ENCODE peak calls at places on chromosomes 6 and 20, in nine cellular contexts. F, P, L, K, N, I, Y, W and U are unnamed samples.

GRCh38 chr20:57270204-57270937 is 3.9 kb upstream of the BMP7 start:
- DNase-seq in F (no peak), P (no peak), L (no peak), K (no peak), N (peak), I (no peak), Y (no peak), W (peak), U (no peak)

GRCh38 chr20:63128367-63128766 is 87.6 kb downstream of the YTHDF1 start:
- DNase-seq in F (no peak), P (peak), L (no peak), K (no peak), N (no peak), I (no peak), Y (no peak), W (no peak), U (no peak)

GRCh38 chr6:42781811-42782688 is at the start of gene BICRAL:
- DNase-seq in F (peak), P (peak), L (peak), K (peak), N (peak), I (peak), Y (peak), W (peak), U (peak)

GRCh38 chr6:11023032-11023431 is 21.1 kb downstream of the ELOVL2 start:
- DNase-seq in F (no peak), P (no peak), L (no peak), K (no peak), N (no peak), I (no peak), Y (no peak), W (no peak), U (no peak)

GRCh38 chr6:73608761-73609160 is 45.0 kb downstream of the SLC17A5 start:
- DNase-seq in F (no peak), P (no peak), L (no peak), K (no peak), N (no peak), I (no peak), Y (no peak), W (no peak), U (no peak)

GRCh38 chr6:80535914-80536565 is 429.6 kb downstream of the BCKDHB start:
- DNase-seq in F (peak), P (no peak), L (no peak), K (no peak), N (no peak), I (no peak), Y (no peak), W (no peak), U (no peak)

GRCh38 chr6:41283597-41283996 is 2.9 kb downstream of the TREM1 start:
- DNase-seq in F (no peak), P (no peak), L (no peak), K (no peak), N (no peak), I (no peak), Y (no peak), W (no peak), U (no peak)

GRCh38 chr6:78436335-78436734 is 431.0 kb upstream of the IRAK1BP1 start:
- DNase-seq in F (peak), P (no peak), L (no peak), K (no peak), N (peak), I (no peak), Y (no peak), W (peak), U (no peak)

GRCh38 chr6:84150680-84151079 is 76.8 kb downstream of the CEP162 start:
- DNase-seq in F (no peak), P (no peak), L (no peak), K (no peak), N (no peak), I (peak), Y (no peak), W (no peak), U (peak)

GRCh38 chr6:10256113-10256690 is 158.7 kb downstream of the TFAP2A start:
- DNase-seq in F (no peak), P (no peak), L (no peak), K (no peak), N (peak), I (peak), Y (no peak), W (peak), U (peak)

GRCh38 chr20:46588532-46589509 is 38.4 kb upstream of the OCSTAMP start:
- DNase-seq in F (no peak), P (no peak), L (no peak), K (no peak), N (no peak), I (peak), Y (no peak), W (no peak), U (no peak)

GRCh38 chr6:157235600-157236039 is 87.7 kb downstream of the TMEM242 start:
- DNase-seq in F (no peak), P (peak), L (no peak), K (peak), N (peak), I (peak), Y (peak), W (peak), U (no peak)

GRCh38 chr6:90485615-90486277 is 101.1 kb downstream of the MAP3K7 start:
- DNase-seq in F (no peak), P (no peak), L (no peak), K (no peak), N (no peak), I (no peak), Y (no peak), W (no peak), U (no peak)

GRCh38 chr20:10919549-10920140 is 245.8 kb upstream of the JAG1 start:
- DNase-seq in F (no peak), P (peak), L (no peak), K (no peak), N (no peak), I (no peak), Y (no peak), W (no peak), U (no peak)

GRCh38 chr6:15066433-15067337 is 179.2 kb upstream of the JARID2 start:
- DNase-seq in F (peak), P (peak), L (no peak), K (peak), N (no peak), I (no peak), Y (no peak), W (no peak), U (no peak)

GRCh38 chr20:51656726-51657260 is 111.4 kb downstream of the ATP9A start:
- DNase-seq in F (no peak), P (no peak), L (no peak), K (no peak), N (no peak), I (no peak), Y (no peak), W (no peak), U (no peak)

GRCh38 chr6:160750276-160750689 is 48.2 kb downstream of the PLG start:
- DNase-seq in F (no peak), P (no peak), L (no peak), K (no peak), N (peak), I (peak), Y (no peak), W (peak), U (no peak)

GRCh38 chr20:62651285-62652021 is 9.2 kb downstream of the SLCO4A1 start:
- DNase-seq in F (peak), P (peak), L (no peak), K (no peak), N (peak), I (peak), Y (peak), W (no peak), U (peak)

GRCh38 chr20:10656270-10656669 is 17.5 kb downstream of the JAG1 start:
- DNase-seq in F (no peak), P (no peak), L (no peak), K (no peak), N (no peak), I (no peak), Y (no peak), W (no peak), U (no peak)

GRCh38 chr6:98977606-98978292 is 30.0 kb upstream of the FBXL4 start:
- DNase-seq in F (no peak), P (no peak), L (no peak), K (no peak), N (no peak), I (no peak), Y (no peak), W (no peak), U (no peak)

GRCh38 chr6:127201321-127201720 is 65.3 kb upstream of the RNF146 start:
- DNase-seq in F (no peak), P (no peak), L (no peak), K (no peak), N (no peak), I (no peak), Y (no peak), W (no peak), U (no peak)

GRCh38 chr20:57473246-57474042 is 51.5 kb downstream of the CTCFL start:
- DNase-seq in F (no peak), P (no peak), L (no peak), K (peak), N (peak), I (peak), Y (no peak), W (peak), U (no peak)